ENCODE peak calls at places on chromosomes 13 and 19, in ten cellular contexts. One of them, this sample, is unnamed. For H3K4me1, the result is how much of the 10 kb centered on the place peaks cover.

GRCh38 chr19:9597027-9597426 is 12.7 kb upstream of the ZNF121 start:
- DNase-seq in GM23248: peak
- DNase-seq in cardiac muscle cell: peak
- DNase-seq in testis: no peak
- DNase-seq in left ventricle myocardium inferior: no peak
- DNase-seq in thyroid gland: no peak
- DNase-seq in stomach: no peak
- DNase-seq in fibroblast of lung: peak
- DNase-seq in H9: no peak
- DNase-seq in left lung: no peak
- DNase-seq in this sample: no peak

GRCh38 chr19:40745402-40745780 is 4.9 kb downstream of the ACTMAP start:
- DNase-seq in stomach: no peak
- DNase-seq in left ventricle myocardium inferior: no peak
- DNase-seq in left lung: no peak
- DNase-seq in testis: no peak
- DNase-seq in cardiac muscle cell: peak
- DNase-seq in GM23248: peak
- DNase-seq in fibroblast of lung: peak
- DNase-seq in thyroid gland: peak
- DNase-seq in H9: no peak
- DNase-seq in this sample: no peak

GRCh38 chr19:51138549-51138979 is 3.5 kb upstream of the SIGLEC7 start:
- DNase-seq in testis: no peak
- DNase-seq in left ventricle myocardium inferior: peak
- DNase-seq in fibroblast of lung: no peak
- DNase-seq in GM23248: no peak
- DNase-seq in stomach: peak
- DNase-seq in H9: no peak
- DNase-seq in left lung: peak
- DNase-seq in cardiac muscle cell: peak
- DNase-seq in thyroid gland: no peak
- DNase-seq in this sample: no peak

GRCh38 chr19:4502282-4503223 is 15.7 kb downstream of the PLIN4 start:
- DNase-seq in GM23248: no peak
- DNase-seq in left lung: no peak
- DNase-seq in stomach: no peak
- DNase-seq in fibroblast of lung: no peak
- DNase-seq in left ventricle myocardium inferior: no peak
- DNase-seq in testis: no peak
- DNase-seq in cardiac muscle cell: no peak
- DNase-seq in H9: no peak
- DNase-seq in thyroid gland: no peak
- DNase-seq in this sample: no peak

GRCh38 chr13:37959284-37959683 is 89.7 kb upstream of the TRPC4 start:
- DNase-seq in stomach: no peak
- DNase-seq in H9: no peak
- DNase-seq in thyroid gland: no peak
- DNase-seq in left lung: no peak
- DNase-seq in left ventricle myocardium inferior: no peak
- DNase-seq in cardiac muscle cell: no peak
- DNase-seq in fibroblast of lung: no peak
- DNase-seq in testis: no peak
- DNase-seq in GM23248: no peak
- DNase-seq in this sample: no peak

GRCh38 chr13:21537105-21537504 is 66.9 kb downstream of the MICU2 start:
- DNase-seq in stomach: no peak
- DNase-seq in GM23248: peak
- DNase-seq in cardiac muscle cell: peak
- DNase-seq in testis: no peak
- DNase-seq in left lung: no peak
- DNase-seq in left ventricle myocardium inferior: no peak
- DNase-seq in thyroid gland: no peak
- DNase-seq in fibroblast of lung: peak
- DNase-seq in H9: no peak
- DNase-seq in this sample: no peak

GRCh38 chr13:48808689-48809088 is 155.0 kb downstream of the CYSLTR2 start:
- DNase-seq in testis: no peak
- DNase-seq in left lung: no peak
- DNase-seq in fibroblast of lung: peak
- DNase-seq in stomach: no peak
- DNase-seq in cardiac muscle cell: peak
- DNase-seq in GM23248: peak
- DNase-seq in H9: no peak
- DNase-seq in left ventricle myocardium inferior: no peak
- DNase-seq in thyroid gland: no peak
- DNase-seq in this sample: no peak

GRCh38 chr19:480016-480855 is 16.1 kb upstream of the MADCAM1 start:
- DNase-seq in H9: peak
- DNase-seq in thyroid gland: peak
- DNase-seq in cardiac muscle cell: peak
- DNase-seq in GM23248: peak
- DNase-seq in stomach: peak
- DNase-seq in testis: peak
- DNase-seq in left ventricle myocardium inferior: peak
- DNase-seq in left lung: peak
- DNase-seq in fibroblast of lung: peak
- DNase-seq in this sample: peak

GRCh38 chr19:51651216-51651846 is 4.7 kb upstream of the SIGLEC14 start:
- DNase-seq in testis: no peak
- DNase-seq in GM23248: no peak
- DNase-seq in left ventricle myocardium inferior: peak
- DNase-seq in cardiac muscle cell: peak
- DNase-seq in thyroid gland: no peak
- DNase-seq in fibroblast of lung: no peak
- DNase-seq in left lung: peak
- DNase-seq in stomach: no peak
- DNase-seq in H9: no peak
- DNase-seq in this sample: no peak

GRCh38 chr19:5974721-5975387 is 3.1 kb downstream of the RANBP3 start:
- DNase-seq in testis: no peak
- DNase-seq in left ventricle myocardium inferior: no peak
- DNase-seq in H9: no peak
- DNase-seq in GM23248: peak
- DNase-seq in fibroblast of lung: no peak
- DNase-seq in cardiac muscle cell: no peak
- DNase-seq in left lung: peak
- DNase-seq in stomach: no peak
- DNase-seq in thyroid gland: no peak
- DNase-seq in this sample: no peak

GRCh38 chr19:46021531-46022041 is 1.3 kb downstream of the PGLYRP1 start:
- DNase-seq in fibroblast of lung: no peak
- DNase-seq in left lung: peak
- DNase-seq in stomach: peak
- DNase-seq in testis: no peak
- DNase-seq in GM23248: no peak
- DNase-seq in H9: peak
- DNase-seq in cardiac muscle cell: no peak
- DNase-seq in left ventricle myocardium inferior: no peak
- DNase-seq in thyroid gland: peak
- DNase-seq in this sample: no peak

GRCh38 chr13:95603887-95604533 is 40.5 kb downstream of the DZIP1 start:
- DNase-seq in thyroid gland: peak
- DNase-seq in fibroblast of lung: peak
- DNase-seq in GM23248: peak
- DNase-seq in testis: no peak
- DNase-seq in H9: no peak
- DNase-seq in cardiac muscle cell: peak
- DNase-seq in stomach: peak
- DNase-seq in left ventricle myocardium inferior: no peak
- DNase-seq in left lung: no peak
- DNase-seq in this sample: no peak

GRCh38 chr13:95601906-95602305 is 42.6 kb downstream of the DZIP1 start:
- DNase-seq in cardiac muscle cell: no peak
- DNase-seq in left lung: no peak
- DNase-seq in H9: no peak
- DNase-seq in fibroblast of lung: no peak
- DNase-seq in GM23248: no peak
- DNase-seq in left ventricle myocardium inferior: no peak
- DNase-seq in testis: no peak
- DNase-seq in stomach: no peak
- DNase-seq in thyroid gland: no peak
- DNase-seq in this sample: no peak

GRCh38 chr13:95607363-95607762 is 37.1 kb downstream of the DZIP1 start:
- DNase-seq in testis: no peak
- DNase-seq in cardiac muscle cell: peak
- DNase-seq in stomach: no peak
- DNase-seq in left lung: no peak
- DNase-seq in H9: no peak
- DNase-seq in thyroid gland: no peak
- DNase-seq in GM23248: peak
- DNase-seq in fibroblast of lung: peak
- DNase-seq in left ventricle myocardium inferior: no peak
- DNase-seq in this sample: no peak

GRCh38 chr13:95605426-95606125 is 38.9 kb downstream of the DZIP1 start:
- DNase-seq in thyroid gland: peak
- DNase-seq in fibroblast of lung: no peak
- DNase-seq in GM23248: no peak
- DNase-seq in testis: no peak
- DNase-seq in H9: no peak
- DNase-seq in left lung: no peak
- DNase-seq in left ventricle myocardium inferior: no peak
- DNase-seq in stomach: no peak
- DNase-seq in cardiac muscle cell: no peak
- DNase-seq in this sample: no peak

DNA sequence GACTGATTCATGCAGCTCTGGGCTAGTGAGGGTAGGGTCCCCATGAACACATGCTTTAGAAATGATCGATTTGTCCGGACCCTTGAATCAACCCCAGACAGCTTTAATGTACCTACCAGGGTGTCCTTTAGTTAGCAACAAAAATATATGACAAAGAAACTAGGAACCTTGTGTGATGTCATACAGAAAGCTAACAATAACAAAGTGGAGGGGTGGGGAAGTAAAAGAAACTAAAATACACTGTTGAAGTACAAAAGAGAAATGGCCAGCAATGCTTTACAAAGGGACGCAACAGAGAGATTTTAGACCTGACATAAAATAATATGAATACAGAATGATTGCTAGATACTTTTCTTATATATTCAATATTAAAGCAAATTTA is 40.0 kb downstream of the DZIP1 start:
- DNase-seq in left lung: no peak
- DNase-seq in H9: no peak
- DNase-seq in stomach: no peak
- DNase-seq in cardiac muscle cell: no peak
- DNase-seq in thyroid gland: no peak
- DNase-seq in fibroblast of lung: peak
- DNase-seq in GM23248: no peak
- DNase-seq in testis: no peak
- DNase-seq in left ventricle myocardium inferior: no peak
- DNase-seq in this sample: no peak
- H3K27ac ChIP-seq in left lung: no peak
- H3K27ac ChIP-seq in H9: no peak
- H3K27ac ChIP-seq in stomach: no peak
- H3K27ac ChIP-seq in cardiac muscle cell: no peak
- H3K27ac ChIP-seq in thyroid gland: no peak
- H3K27ac ChIP-seq in fibroblast of lung: no peak
- H3K27ac ChIP-seq in GM23248: no peak
- H3K27ac ChIP-seq in testis: no peak
- H3K27ac ChIP-seq in left ventricle myocardium inferior: no peak
- H3K27ac ChIP-seq in this sample: no peak

DNA sequence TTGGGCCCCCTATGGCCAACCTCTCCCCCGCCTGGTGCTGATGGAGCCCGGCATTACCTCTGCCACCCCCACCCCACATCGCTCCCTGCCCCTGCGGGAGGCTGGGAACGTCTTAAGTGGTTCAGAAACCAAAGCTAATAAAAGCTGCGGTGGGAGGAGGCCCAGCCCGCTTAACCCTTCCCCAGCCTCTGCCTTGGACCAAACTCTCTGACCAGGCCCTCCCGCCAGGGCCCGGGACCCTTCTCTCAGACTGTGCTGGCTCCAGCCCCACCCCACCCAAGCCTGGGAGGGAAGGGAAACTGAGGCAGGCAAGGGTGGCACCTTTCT is 22.1 kb downstream of the SMIM24 start:
- DNase-seq in H9: no peak
- DNase-seq in testis: no peak
- DNase-seq in fibroblast of lung: peak
- DNase-seq in GM23248: peak
- DNase-seq in left lung: no peak
- DNase-seq in cardiac muscle cell: no peak
- DNase-seq in left ventricle myocardium inferior: no peak
- DNase-seq in thyroid gland: no peak
- DNase-seq in stomach: no peak
- DNase-seq in this sample: no peak
- H3K4me1 ChIP-seq in H9: under half
- H3K4me1 ChIP-seq in testis: under half
- H3K4me1 ChIP-seq in fibroblast of lung: under half
- H3K4me1 ChIP-seq in GM23248: under half
- H3K4me1 ChIP-seq in left lung: under half
- H3K4me1 ChIP-seq in cardiac muscle cell: under half
- H3K4me1 ChIP-seq in left ventricle myocardium inferior: under half
- H3K4me1 ChIP-seq in thyroid gland: under half
- H3K4me1 ChIP-seq in stomach: under half
- H3K4me1 ChIP-seq in this sample: under half

GRCh38 chr13:22940736-22941135 is 240.0 kb upstream of the SGCG start:
- DNase-seq in testis: no peak
- DNase-seq in H9: no peak
- DNase-seq in GM23248: no peak
- DNase-seq in left ventricle myocardium inferior: no peak
- DNase-seq in stomach: no peak
- DNase-seq in fibroblast of lung: no peak
- DNase-seq in cardiac muscle cell: no peak
- DNase-seq in left lung: no peak
- DNase-seq in thyroid gland: no peak
- DNase-seq in this sample: no peak
- H3K27ac ChIP-seq in testis: no peak
- H3K27ac ChIP-seq in H9: no peak
- H3K27ac ChIP-seq in GM23248: no peak
- H3K27ac ChIP-seq in left ventricle myocardium inferior: no peak
- H3K27ac ChIP-seq in stomach: no peak
- H3K27ac ChIP-seq in fibroblast of lung: no peak
- H3K27ac ChIP-seq in cardiac muscle cell: no peak
- H3K27ac ChIP-seq in left lung: no peak
- H3K27ac ChIP-seq in thyroid gland: no peak
- H3K27ac ChIP-seq in this sample: no peak

DNA sequence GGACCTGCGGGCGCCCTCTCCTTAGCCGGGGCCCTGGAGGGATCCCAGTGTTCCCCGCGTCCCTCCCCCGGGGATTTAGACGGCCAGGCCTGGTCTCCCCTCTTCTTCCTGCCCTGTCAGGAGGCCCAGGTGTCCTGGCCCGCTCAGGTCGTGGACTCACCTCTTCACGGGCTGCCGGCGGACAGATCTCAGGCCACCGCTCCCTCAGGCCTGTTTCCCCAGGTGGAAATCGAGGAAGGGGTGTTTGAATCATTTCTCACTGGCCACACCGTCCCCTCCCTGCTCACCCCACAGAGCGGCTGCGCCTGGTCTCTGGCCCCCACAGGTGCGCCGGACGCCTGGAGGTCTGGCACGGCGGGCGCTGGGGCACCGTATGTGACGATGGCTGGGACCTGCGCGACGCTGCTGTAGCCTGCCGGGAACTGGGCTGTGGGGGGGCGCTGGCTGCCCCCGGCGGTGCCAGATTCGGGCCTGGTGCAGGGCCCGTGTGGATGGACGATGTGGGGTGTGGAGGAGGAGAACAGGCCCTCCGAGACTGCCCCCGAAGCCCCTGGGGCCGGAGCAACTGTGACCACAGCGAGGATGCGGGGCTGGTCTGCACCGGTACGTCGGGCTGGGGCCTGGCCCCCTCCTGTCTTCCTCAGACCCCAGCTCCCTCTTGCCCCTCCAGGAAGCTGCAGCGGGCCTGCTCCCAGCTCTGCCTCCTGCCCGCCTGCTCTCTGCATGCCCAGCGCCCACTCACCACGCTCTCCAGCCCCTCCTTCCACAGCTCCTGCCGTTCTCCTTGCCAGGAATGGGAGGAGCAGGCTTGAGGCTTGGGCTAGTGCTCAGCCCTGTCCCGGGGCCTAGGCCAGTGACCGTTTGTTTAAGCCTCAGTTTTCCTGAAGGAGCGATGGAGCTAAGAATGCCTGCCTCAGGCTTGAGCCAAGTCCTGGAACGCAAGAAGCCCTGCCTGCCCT is 2.5 kb downstream of the SSC5D start:
- DNase-seq in GM23248: peak
- DNase-seq in fibroblast of lung: peak
- DNase-seq in left ventricle myocardium inferior: no peak
- DNase-seq in testis: no peak
- DNase-seq in H9: no peak
- DNase-seq in thyroid gland: no peak
- DNase-seq in stomach: no peak
- DNase-seq in left lung: no peak
- DNase-seq in cardiac muscle cell: peak
- DNase-seq in this sample: no peak
- H3K4me1 ChIP-seq in GM23248: under half
- H3K4me1 ChIP-seq in fibroblast of lung: under half
- H3K4me1 ChIP-seq in left ventricle myocardium inferior: half or more
- H3K4me1 ChIP-seq in testis: under half
- H3K4me1 ChIP-seq in H9: under half
- H3K4me1 ChIP-seq in thyroid gland: under half
- H3K4me1 ChIP-seq in stomach: under half
- H3K4me1 ChIP-seq in left lung: under half
- H3K4me1 ChIP-seq in cardiac muscle cell: under half
- H3K4me1 ChIP-seq in this sample: under half